ENCODE peak calls at places on chromosomes 4 and X, in six cellular contexts. One of them, this sample, is unnamed.

GRCh38 chrX:11908371-11908770 is 150.3 kb downstream of the MSL3 start:
- DNase-seq in stimulated activated CD4-positive, alpha-beta T cell treated with anti-CD3 and anti-CD28 coated beads, Interleukin-1b, Interleukin-23, amount 100 ng/mL, for 48 hours: peak; percentile 2
- DNase-seq in stimulated activated CD8-positive, alpha-beta memory T cell treated with anti-CD3 and anti-CD28 coated beads, Interleukin-7, amount 100 ng/mL, for 24 hours: no peak
- DNase-seq in uterus: no peak
- DNase-seq in CD8-positive, alpha-beta memory T cell: no peak
- DNase-seq in neural crest cell: no peak
- DNase-seq in this sample: no peak

GRCh38 chrX:138945219-138945618 is 233.7 kb upstream of the FGF13 start:
- DNase-seq in neural crest cell: no peak
- DNase-seq in stimulated activated CD8-positive, alpha-beta memory T cell treated with anti-CD3 and anti-CD28 coated beads, Interleukin-7, amount 100 ng/mL, for 24 hours: no peak
- DNase-seq in CD8-positive, alpha-beta memory T cell: no peak
- DNase-seq in stimulated activated CD4-positive, alpha-beta T cell treated with anti-CD3 and anti-CD28 coated beads, Interleukin-1b, Interleukin-23, amount 100 ng/mL, for 48 hours: no peak
- DNase-seq in uterus: no peak
- DNase-seq in this sample: no peak

GRCh38 chrX:108020631-108021030 is 24.2 kb upstream of the VSIG1 start:
- DNase-seq in CD8-positive, alpha-beta memory T cell: no peak
- DNase-seq in neural crest cell: no peak
- DNase-seq in stimulated activated CD4-positive, alpha-beta T cell treated with anti-CD3 and anti-CD28 coated beads, Interleukin-1b, Interleukin-23, amount 100 ng/mL, for 48 hours: no peak
- DNase-seq in uterus: no peak
- DNase-seq in stimulated activated CD8-positive, alpha-beta memory T cell treated with anti-CD3 and anti-CD28 coated beads, Interleukin-7, amount 100 ng/mL, for 24 hours: no peak
- DNase-seq in this sample: peak; percentile 38

GRCh38 chr4:56671373-56671772 is 9.7 kb downstream of the HOPX start:
- DNase-seq in CD8-positive, alpha-beta memory T cell: no peak
- DNase-seq in stimulated activated CD8-positive, alpha-beta memory T cell treated with anti-CD3 and anti-CD28 coated beads, Interleukin-7, amount 100 ng/mL, for 24 hours: no peak
- DNase-seq in neural crest cell: no peak
- DNase-seq in stimulated activated CD4-positive, alpha-beta T cell treated with anti-CD3 and anti-CD28 coated beads, Interleukin-1b, Interleukin-23, amount 100 ng/mL, for 48 hours: no peak
- DNase-seq in uterus: no peak
- DNase-seq in this sample: no peak

GRCh38 chr4:37999000-37999745 is 39.0 kb downstream of the PTTG2 start:
- DNase-seq in uterus: no peak
- DNase-seq in stimulated activated CD8-positive, alpha-beta memory T cell treated with anti-CD3 and anti-CD28 coated beads, Interleukin-7, amount 100 ng/mL, for 24 hours: no peak
- DNase-seq in neural crest cell: no peak
- DNase-seq in CD8-positive, alpha-beta memory T cell: no peak
- DNase-seq in stimulated activated CD4-positive, alpha-beta T cell treated with anti-CD3 and anti-CD28 coated beads, Interleukin-1b, Interleukin-23, amount 100 ng/mL, for 48 hours: no peak
- DNase-seq in this sample: no peak

GRCh38 chr4:168830777-168831512 is 179.1 kb downstream of the CBR4 start:
- DNase-seq in stimulated activated CD4-positive, alpha-beta T cell treated with anti-CD3 and anti-CD28 coated beads, Interleukin-1b, Interleukin-23, amount 100 ng/mL, for 48 hours: no peak
- DNase-seq in neural crest cell: no peak
- DNase-seq in CD8-positive, alpha-beta memory T cell: no peak
- DNase-seq in stimulated activated CD8-positive, alpha-beta memory T cell treated with anti-CD3 and anti-CD28 coated beads, Interleukin-7, amount 100 ng/mL, for 24 hours: no peak
- DNase-seq in uterus: no peak
- DNase-seq in this sample: no peak

GRCh38 chr4:66330125-66330524 is 659.8 kb upstream of the EPHA5 start:
- DNase-seq in stimulated activated CD8-positive, alpha-beta memory T cell treated with anti-CD3 and anti-CD28 coated beads, Interleukin-7, amount 100 ng/mL, for 24 hours: no peak
- DNase-seq in stimulated activated CD4-positive, alpha-beta T cell treated with anti-CD3 and anti-CD28 coated beads, Interleukin-1b, Interleukin-23, amount 100 ng/mL, for 48 hours: no peak
- DNase-seq in CD8-positive, alpha-beta memory T cell: no peak
- DNase-seq in uterus: no peak
- DNase-seq in neural crest cell: no peak
- DNase-seq in this sample: no peak

GRCh38 chrX:16436348-16437188 is 213.4 kb upstream of the S100G start:
- DNase-seq in neural crest cell: peak; percentile 88
- DNase-seq in uterus: peak; percentile 47
- DNase-seq in stimulated activated CD8-positive, alpha-beta memory T cell treated with anti-CD3 and anti-CD28 coated beads, Interleukin-7, amount 100 ng/mL, for 24 hours: peak; percentile 16
- DNase-seq in CD8-positive, alpha-beta memory T cell: peak; percentile 13
- DNase-seq in stimulated activated CD4-positive, alpha-beta T cell treated with anti-CD3 and anti-CD28 coated beads, Interleukin-1b, Interleukin-23, amount 100 ng/mL, for 48 hours: peak; percentile 65
- DNase-seq in this sample: peak; percentile 50

GRCh38 chr4:113639311-113639710 is 122.2 kb downstream of the CAMK2D start:
- DNase-seq in CD8-positive, alpha-beta memory T cell: no peak
- DNase-seq in neural crest cell: no peak
- DNase-seq in uterus: no peak
- DNase-seq in stimulated activated CD8-positive, alpha-beta memory T cell treated with anti-CD3 and anti-CD28 coated beads, Interleukin-7, amount 100 ng/mL, for 24 hours: no peak
- DNase-seq in stimulated activated CD4-positive, alpha-beta T cell treated with anti-CD3 and anti-CD28 coated beads, Interleukin-1b, Interleukin-23, amount 100 ng/mL, for 48 hours: no peak
- DNase-seq in this sample: no peak

GRCh38 chr4:2814627-2815026 is 21.7 kb downstream of the SH3BP2 start:
- DNase-seq in stimulated activated CD4-positive, alpha-beta T cell treated with anti-CD3 and anti-CD28 coated beads, Interleukin-1b, Interleukin-23, amount 100 ng/mL, for 48 hours: no peak
- DNase-seq in neural crest cell: no peak
- DNase-seq in CD8-positive, alpha-beta memory T cell: peak; percentile 14
- DNase-seq in uterus: no peak
- DNase-seq in stimulated activated CD8-positive, alpha-beta memory T cell treated with anti-CD3 and anti-CD28 coated beads, Interleukin-7, amount 100 ng/mL, for 24 hours: no peak
- DNase-seq in this sample: no peak

GRCh38 chr4:126738926-126739325 is 893.8 kb upstream of the INTU start:
- DNase-seq in neural crest cell: no peak
- DNase-seq in uterus: no peak
- DNase-seq in stimulated activated CD4-positive, alpha-beta T cell treated with anti-CD3 and anti-CD28 coated beads, Interleukin-1b, Interleukin-23, amount 100 ng/mL, for 48 hours: no peak
- DNase-seq in stimulated activated CD8-positive, alpha-beta memory T cell treated with anti-CD3 and anti-CD28 coated beads, Interleukin-7, amount 100 ng/mL, for 24 hours: no peak
- DNase-seq in CD8-positive, alpha-beta memory T cell: no peak
- DNase-seq in this sample: no peak

GRCh38 chr4:143083811-143084472 is 100.8 kb upstream of the USP38 start:
- DNase-seq in stimulated activated CD4-positive, alpha-beta T cell treated with anti-CD3 and anti-CD28 coated beads, Interleukin-1b, Interleukin-23, amount 100 ng/mL, for 48 hours: no peak
- DNase-seq in CD8-positive, alpha-beta memory T cell: no peak
- DNase-seq in stimulated activated CD8-positive, alpha-beta memory T cell treated with anti-CD3 and anti-CD28 coated beads, Interleukin-7, amount 100 ng/mL, for 24 hours: no peak
- DNase-seq in uterus: no peak
- DNase-seq in neural crest cell: no peak
- DNase-seq in this sample: no peak

GRCh38 chr4:1569461-1570151 is 114.5 kb downstream of the FAM53A start:
- DNase-seq in CD8-positive, alpha-beta memory T cell: no peak
- DNase-seq in uterus: no peak
- DNase-seq in neural crest cell: no peak
- DNase-seq in stimulated activated CD8-positive, alpha-beta memory T cell treated with anti-CD3 and anti-CD28 coated beads, Interleukin-7, amount 100 ng/mL, for 24 hours: no peak
- DNase-seq in stimulated activated CD4-positive, alpha-beta T cell treated with anti-CD3 and anti-CD28 coated beads, Interleukin-1b, Interleukin-23, amount 100 ng/mL, for 48 hours: no peak
- DNase-seq in this sample: peak; percentile 7

GRCh38 chr4:107392380-107392779 is 327.7 kb downstream of the PAPSS1 start:
- DNase-seq in stimulated activated CD8-positive, alpha-beta memory T cell treated with anti-CD3 and anti-CD28 coated beads, Interleukin-7, amount 100 ng/mL, for 24 hours: no peak
- DNase-seq in stimulated activated CD4-positive, alpha-beta T cell treated with anti-CD3 and anti-CD28 coated beads, Interleukin-1b, Interleukin-23, amount 100 ng/mL, for 48 hours: no peak
- DNase-seq in uterus: no peak
- DNase-seq in CD8-positive, alpha-beta memory T cell: no peak
- DNase-seq in neural crest cell: no peak
- DNase-seq in this sample: no peak

GRCh38 chrX:72069380-72070160 is 62.1 kb downstream of the RTL5 start:
- DNase-seq in neural crest cell: no peak
- DNase-seq in stimulated activated CD4-positive, alpha-beta T cell treated with anti-CD3 and anti-CD28 coated beads, Interleukin-1b, Interleukin-23, amount 100 ng/mL, for 48 hours: no peak
- DNase-seq in stimulated activated CD8-positive, alpha-beta memory T cell treated with anti-CD3 and anti-CD28 coated beads, Interleukin-7, amount 100 ng/mL, for 24 hours: no peak
- DNase-seq in uterus: no peak
- DNase-seq in CD8-positive, alpha-beta memory T cell: no peak
- DNase-seq in this sample: no peak

GRCh38 chrX:150770623-150771022 is 77.4 kb downstream of the MTMR1 start:
- DNase-seq in CD8-positive, alpha-beta memory T cell: no peak
- DNase-seq in neural crest cell: no peak
- DNase-seq in uterus: no peak
- DNase-seq in stimulated activated CD8-positive, alpha-beta memory T cell treated with anti-CD3 and anti-CD28 coated beads, Interleukin-7, amount 100 ng/mL, for 24 hours: no peak
- DNase-seq in stimulated activated CD4-positive, alpha-beta T cell treated with anti-CD3 and anti-CD28 coated beads, Interleukin-1b, Interleukin-23, amount 100 ng/mL, for 48 hours: no peak
- DNase-seq in this sample: no peak

GRCh38 chrX:107628662-107629532 is 587 bp downstream of the PRPS1 start:
- DNase-seq in uterus: peak; percentile 28
- DNase-seq in neural crest cell: peak; percentile 3
- DNase-seq in stimulated activated CD4-positive, alpha-beta T cell treated with anti-CD3 and anti-CD28 coated beads, Interleukin-1b, Interleukin-23, amount 100 ng/mL, for 48 hours: peak; percentile 57
- DNase-seq in CD8-positive, alpha-beta memory T cell: peak; percentile 37
- DNase-seq in stimulated activated CD8-positive, alpha-beta memory T cell treated with anti-CD3 and anti-CD28 coated beads, Interleukin-7, amount 100 ng/mL, for 24 hours: peak; percentile 7
- DNase-seq in this sample: peak; percentile 61

GRCh38 chr4:74189331-74190043 is 31.6 kb downstream of the MTHFD2L start:
- DNase-seq in uterus: no peak
- DNase-seq in CD8-positive, alpha-beta memory T cell: no peak
- DNase-seq in neural crest cell: no peak
- DNase-seq in stimulated activated CD8-positive, alpha-beta memory T cell treated with anti-CD3 and anti-CD28 coated beads, Interleukin-7, amount 100 ng/mL, for 24 hours: no peak
- DNase-seq in stimulated activated CD4-positive, alpha-beta T cell treated with anti-CD3 and anti-CD28 coated beads, Interleukin-1b, Interleukin-23, amount 100 ng/mL, for 48 hours: no peak
- DNase-seq in this sample: peak; percentile 17

GRCh38 chr4:17854076-17854475 is 43.3 kb downstream of the NCAPG start:
- DNase-seq in neural crest cell: no peak
- DNase-seq in stimulated activated CD4-positive, alpha-beta T cell treated with anti-CD3 and anti-CD28 coated beads, Interleukin-1b, Interleukin-23, amount 100 ng/mL, for 48 hours: no peak
- DNase-seq in stimulated activated CD8-positive, alpha-beta memory T cell treated with anti-CD3 and anti-CD28 coated beads, Interleukin-7, amount 100 ng/mL, for 24 hours: no peak
- DNase-seq in CD8-positive, alpha-beta memory T cell: no peak
- DNase-seq in uterus: no peak
- DNase-seq in this sample: no peak

GRCh38 chr4:182862921-182863320 is 54.3 kb downstream of the DCTD start:
- DNase-seq in stimulated activated CD4-positive, alpha-beta T cell treated with anti-CD3 and anti-CD28 coated beads, Interleukin-1b, Interleukin-23, amount 100 ng/mL, for 48 hours: no peak
- DNase-seq in neural crest cell: no peak
- DNase-seq in stimulated activated CD8-positive, alpha-beta memory T cell treated with anti-CD3 and anti-CD28 coated beads, Interleukin-7, amount 100 ng/mL, for 24 hours: no peak
- DNase-seq in uterus: no peak
- DNase-seq in CD8-positive, alpha-beta memory T cell: no peak
- DNase-seq in this sample: no peak

GRCh38 chr4:4524364-4524763 is 17.5 kb downstream of the STX18 start:
- DNase-seq in stimulated activated CD4-positive, alpha-beta T cell treated with anti-CD3 and anti-CD28 coated beads, Interleukin-1b, Interleukin-23, amount 100 ng/mL, for 48 hours: peak; percentile 19
- DNase-seq in CD8-positive, alpha-beta memory T cell: peak; percentile 40
- DNase-seq in uterus: no peak
- DNase-seq in stimulated activated CD8-positive, alpha-beta memory T cell treated with anti-CD3 and anti-CD28 coated beads, Interleukin-7, amount 100 ng/mL, for 24 hours: no peak
- DNase-seq in neural crest cell: no peak
- DNase-seq in this sample: peak; percentile 39

GRCh38 chrX:70129811-70130210 is 3.4 kb upstream of the IGBP1 start:
- DNase-seq in CD8-positive, alpha-beta memory T cell: no peak
- DNase-seq in uterus: no peak
- DNase-seq in neural crest cell: no peak
- DNase-seq in stimulated activated CD8-positive, alpha-beta memory T cell treated with anti-CD3 and anti-CD28 coated beads, Interleukin-7, amount 100 ng/mL, for 24 hours: no peak
- DNase-seq in stimulated activated CD4-positive, alpha-beta T cell treated with anti-CD3 and anti-CD28 coated beads, Interleukin-1b, Interleukin-23, amount 100 ng/mL, for 48 hours: no peak
- DNase-seq in this sample: no peak

GRCh38 chr4:337932-338758 is 531 bp downstream of the ZNF141 start:
- DNase-seq in stimulated activated CD4-positive, alpha-beta T cell treated with anti-CD3 and anti-CD28 coated beads, Interleukin-1b, Interleukin-23, amount 100 ng/mL, for 48 hours: peak; percentile 56
- DNase-seq in neural crest cell: peak; percentile 26
- DNase-seq in uterus: peak; percentile 29
- DNase-seq in stimulated activated CD8-positive, alpha-beta memory T cell treated with anti-CD3 and anti-CD28 coated beads, Interleukin-7, amount 100 ng/mL, for 24 hours: peak; percentile 34
- DNase-seq in CD8-positive, alpha-beta memory T cell: peak; percentile 2
- DNase-seq in this sample: no peak

GRCh38 chr4:114136067-114136466 is 156.6 kb upstream of the ARSJ start:
- DNase-seq in uterus: no peak
- DNase-seq in CD8-positive, alpha-beta memory T cell: no peak
- DNase-seq in stimulated activated CD4-positive, alpha-beta T cell treated with anti-CD3 and anti-CD28 coated beads, Interleukin-1b, Interleukin-23, amount 100 ng/mL, for 48 hours: no peak
- DNase-seq in stimulated activated CD8-positive, alpha-beta memory T cell treated with anti-CD3 and anti-CD28 coated beads, Interleukin-7, amount 100 ng/mL, for 24 hours: no peak
- DNase-seq in neural crest cell: no peak
- DNase-seq in this sample: no peak

GRCh38 chrX:95539041-95539440 is 1145.6 kb upstream of the DIAPH2 start:
- DNase-seq in uterus: no peak
- DNase-seq in stimulated activated CD4-positive, alpha-beta T cell treated with anti-CD3 and anti-CD28 coated beads, Interleukin-1b, Interleukin-23, amount 100 ng/mL, for 48 hours: no peak
- DNase-seq in neural crest cell: no peak
- DNase-seq in CD8-positive, alpha-beta memory T cell: no peak
- DNase-seq in stimulated activated CD8-positive, alpha-beta memory T cell treated with anti-CD3 and anti-CD28 coated beads, Interleukin-7, amount 100 ng/mL, for 24 hours: no peak
- DNase-seq in this sample: no peak

GRCh38 chrX:39762266-39762841 is 335.4 kb downstream of the BCOR start:
- DNase-seq in stimulated activated CD4-positive, alpha-beta T cell treated with anti-CD3 and anti-CD28 coated beads, Interleukin-1b, Interleukin-23, amount 100 ng/mL, for 48 hours: no peak
- DNase-seq in CD8-positive, alpha-beta memory T cell: no peak
- DNase-seq in uterus: no peak
- DNase-seq in stimulated activated CD8-positive, alpha-beta memory T cell treated with anti-CD3 and anti-CD28 coated beads, Interleukin-7, amount 100 ng/mL, for 24 hours: no peak
- DNase-seq in neural crest cell: no peak
- DNase-seq in this sample: no peak

GRCh38 chrX:130055103-130055502 is 55.2 kb downstream of the ELF4 start:
- DNase-seq in CD8-positive, alpha-beta memory T cell: no peak
- DNase-seq in stimulated activated CD4-positive, alpha-beta T cell treated with anti-CD3 and anti-CD28 coated beads, Interleukin-1b, Interleukin-23, amount 100 ng/mL, for 48 hours: no peak
- DNase-seq in stimulated activated CD8-positive, alpha-beta memory T cell treated with anti-CD3 and anti-CD28 coated beads, Interleukin-7, amount 100 ng/mL, for 24 hours: no peak
- DNase-seq in neural crest cell: no peak
- DNase-seq in uterus: peak; percentile 23
- DNase-seq in this sample: no peak

GRCh38 chr4:161767116-161767515 is 396.7 kb downstream of the FSTL5 start:
- DNase-seq in stimulated activated CD4-positive, alpha-beta T cell treated with anti-CD3 and anti-CD28 coated beads, Interleukin-1b, Interleukin-23, amount 100 ng/mL, for 48 hours: no peak
- DNase-seq in stimulated activated CD8-positive, alpha-beta memory T cell treated with anti-CD3 and anti-CD28 coated beads, Interleukin-7, amount 100 ng/mL, for 24 hours: no peak
- DNase-seq in uterus: no peak
- DNase-seq in CD8-positive, alpha-beta memory T cell: no peak
- DNase-seq in neural crest cell: no peak
- DNase-seq in this sample: no peak

This sample was measured in CD4-positive, alpha-beta memory T cell.